ENCODE peak calls at places on chromosome 16, in five cellular contexts. One of them, this sample, is unnamed.

GRCh38 chr16:2846511-2847310 is 11.3 kb downstream of the PRSS22 start:
- DNase-seq in AG04450: peak
- DNase-seq in cardiac fibroblast: peak
- DNase-seq in GM12864: no peak
- DNase-seq in coronary artery: no peak
- DNase-seq in this sample: peak

GRCh38 chr16:58661199-58661830 is 23.3 kb downstream of the SLC38A7 start:
- DNase-seq in AG04450: peak
- DNase-seq in cardiac fibroblast: peak
- DNase-seq in GM12864: no peak
- DNase-seq in coronary artery: no peak
- DNase-seq in this sample: peak

GRCh38 chr16:84528317-84528716 is 23.9 kb upstream of the MEAK7 start:
- DNase-seq in AG04450: no peak
- DNase-seq in cardiac fibroblast: no peak
- DNase-seq in GM12864: no peak
- DNase-seq in coronary artery: no peak
- DNase-seq in this sample: no peak

GRCh38 chr16:2950773-2951172 is 13.3 kb upstream of the KREMEN2 start:
- DNase-seq in AG04450: no peak
- DNase-seq in cardiac fibroblast: no peak
- DNase-seq in GM12864: no peak
- DNase-seq in coronary artery: no peak
- DNase-seq in this sample: no peak

GRCh38 chr16:1532081-1532760 is 1.2 kb upstream of the TMEM204 start:
- DNase-seq in AG04450: no peak
- DNase-seq in cardiac fibroblast: peak
- DNase-seq in GM12864: no peak
- DNase-seq in coronary artery: peak
- DNase-seq in this sample: peak

GRCh38 chr16:86075839-86076440 is 177.0 kb downstream of the IRF8 start:
- DNase-seq in AG04450: no peak
- DNase-seq in cardiac fibroblast: no peak
- DNase-seq in GM12864: no peak
- DNase-seq in coronary artery: no peak
- DNase-seq in this sample: no peak

GRCh38 chr16:2776500-2777139 is 460 bp downstream of the ELOB start:
- DNase-seq in AG04450: no peak
- DNase-seq in cardiac fibroblast: no peak
- DNase-seq in GM12864: no peak
- DNase-seq in coronary artery: no peak
- DNase-seq in this sample: no peak

GRCh38 chr16:68126395-68126794 is 41.2 kb downstream of the NFATC3 start:
- DNase-seq in AG04450: no peak
- DNase-seq in cardiac fibroblast: no peak
- DNase-seq in GM12864: peak
- DNase-seq in coronary artery: no peak
- DNase-seq in this sample: peak

GRCh38 chr16:57412584-57412983 is 8.0 kb downstream of the CCL17 start:
- DNase-seq in AG04450: no peak
- DNase-seq in cardiac fibroblast: no peak
- DNase-seq in GM12864: no peak
- DNase-seq in coronary artery: no peak
- DNase-seq in this sample: no peak

GRCh38 chr16:4111748-4112696 is 4.2 kb downstream of the ADCY9 start:
- DNase-seq in AG04450: no peak
- DNase-seq in cardiac fibroblast: peak
- DNase-seq in GM12864: no peak
- DNase-seq in coronary artery: no peak
- DNase-seq in this sample: peak

GRCh38 chr16:4114257-4115208 is 1.7 kb downstream of the ADCY9 start:
- DNase-seq in AG04450: no peak
- DNase-seq in cardiac fibroblast: no peak
- DNase-seq in GM12864: no peak
- DNase-seq in coronary artery: no peak
- DNase-seq in this sample: peak

GRCh38 chr16:4115209-4115940 is 867 bp downstream of the ADCY9 start:
- DNase-seq in AG04450: peak
- DNase-seq in cardiac fibroblast: peak
- DNase-seq in GM12864: no peak
- DNase-seq in coronary artery: peak
- DNase-seq in this sample: peak

GRCh38 chr16:4115941-4116327 is 308 bp downstream of the ADCY9 start:
- DNase-seq in AG04450: no peak
- DNase-seq in cardiac fibroblast: no peak
- DNase-seq in GM12864: no peak
- DNase-seq in coronary artery: no peak
- DNase-seq in this sample: no peak

DNA sequence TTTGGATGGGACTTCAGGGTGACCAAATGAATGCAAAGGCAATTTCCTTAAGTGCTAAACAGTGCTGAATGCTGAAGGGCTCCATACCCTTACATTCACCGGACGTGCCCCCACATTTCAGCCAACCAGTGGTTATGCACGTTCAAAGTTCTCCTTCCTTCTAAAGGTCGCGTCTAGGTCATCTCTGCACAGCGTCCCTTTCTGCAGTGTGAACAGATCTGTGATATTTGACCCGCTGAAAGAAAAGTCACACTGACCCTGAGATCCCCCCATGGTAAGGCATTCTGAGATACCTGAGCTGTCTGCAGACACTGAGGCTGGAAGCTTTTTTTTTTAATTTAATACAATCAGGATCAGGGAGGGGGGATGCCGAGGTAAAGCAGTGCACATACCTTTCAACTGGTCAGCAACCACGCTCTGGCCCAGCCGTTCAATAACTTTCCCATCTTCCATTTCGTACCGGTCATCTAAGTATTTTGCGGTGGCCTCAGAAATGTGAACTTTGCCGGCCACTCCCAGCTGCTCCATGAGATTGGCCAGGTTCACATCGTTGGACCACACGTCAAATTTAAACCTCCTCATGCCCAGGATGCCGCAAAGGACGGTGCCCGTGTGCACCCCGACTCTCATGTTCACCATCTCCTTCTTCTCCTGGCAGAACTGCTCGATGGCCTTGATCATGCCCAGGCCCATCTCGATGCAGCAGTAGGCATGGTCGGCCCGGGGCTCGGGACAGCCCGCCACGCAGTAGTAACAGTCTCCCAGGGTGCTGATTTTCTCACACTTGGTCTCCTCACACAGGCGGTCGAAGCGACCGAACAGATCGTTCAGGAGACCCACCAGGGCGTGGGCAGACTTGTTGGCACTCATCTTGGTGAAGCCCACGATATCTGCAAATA is 2.6 kb downstream of the ADCY9 start:
- DNase-seq in AG04450: no peak
- DNase-seq in cardiac fibroblast: no peak
- DNase-seq in GM12864: no peak
- DNase-seq in coronary artery: no peak
- DNase-seq in this sample: no peak
- H3K4me3 ChIP-seq in AG04450: peak
- H3K4me3 ChIP-seq in cardiac fibroblast: peak
- H3K4me3 ChIP-seq in GM12864: no peak
- H3K4me3 ChIP-seq in coronary artery: peak
- H3K4me3 ChIP-seq in this sample: peak

GRCh38 chr16:73217654-73218053 is 169.7 kb upstream of the ZFHX3 start:
- DNase-seq in AG04450: no peak
- DNase-seq in cardiac fibroblast: no peak
- DNase-seq in GM12864: no peak
- DNase-seq in coronary artery: no peak
- DNase-seq in this sample: no peak
- TF ChIP-seq CTCF in AG04450: peak
- TF ChIP-seq CTCF in cardiac fibroblast: no peak
- TF ChIP-seq CTCF in GM12864: peak
- TF ChIP-seq CTCF in coronary artery: no peak
- TF ChIP-seq CTCF in this sample: peak

DNA sequence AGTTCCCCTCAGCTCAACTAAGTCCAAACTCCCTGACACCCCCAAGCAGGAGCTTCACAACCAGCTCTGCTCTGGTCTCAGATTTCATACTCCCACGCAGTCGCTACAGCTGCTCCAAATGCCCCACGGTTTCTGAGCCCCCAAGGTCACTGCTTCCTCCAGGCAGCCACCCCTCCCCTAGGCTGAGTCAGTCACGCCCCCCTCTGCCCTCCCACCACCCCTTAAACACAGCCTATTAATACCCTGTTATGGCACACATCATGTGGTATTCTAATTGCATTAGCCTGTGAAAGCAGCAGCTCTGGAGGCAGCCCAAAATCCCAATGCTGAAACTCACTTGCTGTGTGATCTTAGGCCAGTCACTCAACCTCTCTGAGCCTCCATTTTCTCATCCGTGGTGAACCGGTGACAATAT is 51.5 kb downstream of the GSG1L start:
- DNase-seq in AG04450: peak
- DNase-seq in cardiac fibroblast: peak
- DNase-seq in GM12864: no peak
- DNase-seq in coronary artery: no peak
- DNase-seq in this sample: peak
- H3K4me3 ChIP-seq in AG04450: no peak
- H3K4me3 ChIP-seq in cardiac fibroblast: no peak
- H3K4me3 ChIP-seq in GM12864: no peak
- H3K4me3 ChIP-seq in coronary artery: no peak
- H3K4me3 ChIP-seq in this sample: no peak

DNA sequence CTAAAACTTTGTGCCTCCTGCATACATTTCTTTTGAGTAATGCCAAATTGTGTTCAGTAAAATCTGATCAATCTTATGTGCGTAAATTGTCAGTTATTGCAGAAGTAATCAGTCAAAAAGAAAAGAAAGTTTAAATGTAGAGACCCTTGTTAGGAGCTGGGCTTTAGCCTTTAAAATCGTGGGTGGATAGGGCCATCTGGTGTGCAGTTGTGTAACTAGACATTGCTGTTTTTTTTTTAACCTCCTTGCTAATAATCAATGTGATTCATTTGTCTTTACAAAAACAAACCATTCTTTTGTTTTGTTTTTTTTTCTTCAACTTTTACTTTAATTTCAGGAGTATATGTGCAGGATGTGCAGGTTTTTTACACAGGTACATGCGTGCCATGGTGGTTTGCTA is 5.3 kb upstream of the WWOX start:
- DNase-seq in AG04450: no peak
- DNase-seq in cardiac fibroblast: no peak
- DNase-seq in GM12864: no peak
- DNase-seq in coronary artery: no peak
- DNase-seq in this sample: peak
- TF ChIP-seq CTCF in AG04450: peak
- TF ChIP-seq CTCF in cardiac fibroblast: no peak
- TF ChIP-seq CTCF in GM12864: no peak
- TF ChIP-seq CTCF in coronary artery: no peak
- TF ChIP-seq CTCF in this sample: peak

GRCh38 chr16:81443688-81444447 is 740 bp upstream of the CMIP start:
- DNase-seq in AG04450: no peak
- DNase-seq in cardiac fibroblast: no peak
- DNase-seq in GM12864: no peak
- DNase-seq in coronary artery: no peak
- DNase-seq in this sample: no peak
- H3K4me3 ChIP-seq in AG04450: peak
- H3K4me3 ChIP-seq in cardiac fibroblast: peak
- H3K4me3 ChIP-seq in GM12864: peak
- H3K4me3 ChIP-seq in coronary artery: peak
- H3K4me3 ChIP-seq in this sample: peak

GRCh38 chr16:48999508-48999907 is 282.1 kb downstream of the CBLN1 start:
- DNase-seq in AG04450: no peak
- DNase-seq in cardiac fibroblast: no peak
- DNase-seq in GM12864: no peak
- DNase-seq in coronary artery: peak
- DNase-seq in this sample: no peak

GRCh38 chr16:49000594-49000993 is 281.0 kb downstream of the CBLN1 start:
- DNase-seq in AG04450: no peak
- DNase-seq in cardiac fibroblast: no peak
- DNase-seq in GM12864: no peak
- DNase-seq in coronary artery: peak
- DNase-seq in this sample: no peak

GRCh38 chr16:48997946-48998345 is 283.7 kb downstream of the CBLN1 start:
- DNase-seq in AG04450: no peak
- DNase-seq in cardiac fibroblast: no peak
- DNase-seq in GM12864: no peak
- DNase-seq in coronary artery: no peak
- DNase-seq in this sample: no peak

GRCh38 chr16:48997081-48997615 is 284.5 kb downstream of the CBLN1 start:
- DNase-seq in AG04450: no peak
- DNase-seq in cardiac fibroblast: no peak
- DNase-seq in GM12864: no peak
- DNase-seq in coronary artery: no peak
- DNase-seq in this sample: no peak

GRCh38 chr16:48999034-48999433 is 282.6 kb downstream of the CBLN1 start:
- DNase-seq in AG04450: no peak
- DNase-seq in cardiac fibroblast: no peak
- DNase-seq in GM12864: no peak
- DNase-seq in coronary artery: peak
- DNase-seq in this sample: no peak
- TF ChIP-seq CTCF in AG04450: no peak
- TF ChIP-seq CTCF in cardiac fibroblast: no peak
- TF ChIP-seq CTCF in GM12864: no peak
- TF ChIP-seq CTCF in coronary artery: no peak
- TF ChIP-seq CTCF in this sample: no peak

DNA sequence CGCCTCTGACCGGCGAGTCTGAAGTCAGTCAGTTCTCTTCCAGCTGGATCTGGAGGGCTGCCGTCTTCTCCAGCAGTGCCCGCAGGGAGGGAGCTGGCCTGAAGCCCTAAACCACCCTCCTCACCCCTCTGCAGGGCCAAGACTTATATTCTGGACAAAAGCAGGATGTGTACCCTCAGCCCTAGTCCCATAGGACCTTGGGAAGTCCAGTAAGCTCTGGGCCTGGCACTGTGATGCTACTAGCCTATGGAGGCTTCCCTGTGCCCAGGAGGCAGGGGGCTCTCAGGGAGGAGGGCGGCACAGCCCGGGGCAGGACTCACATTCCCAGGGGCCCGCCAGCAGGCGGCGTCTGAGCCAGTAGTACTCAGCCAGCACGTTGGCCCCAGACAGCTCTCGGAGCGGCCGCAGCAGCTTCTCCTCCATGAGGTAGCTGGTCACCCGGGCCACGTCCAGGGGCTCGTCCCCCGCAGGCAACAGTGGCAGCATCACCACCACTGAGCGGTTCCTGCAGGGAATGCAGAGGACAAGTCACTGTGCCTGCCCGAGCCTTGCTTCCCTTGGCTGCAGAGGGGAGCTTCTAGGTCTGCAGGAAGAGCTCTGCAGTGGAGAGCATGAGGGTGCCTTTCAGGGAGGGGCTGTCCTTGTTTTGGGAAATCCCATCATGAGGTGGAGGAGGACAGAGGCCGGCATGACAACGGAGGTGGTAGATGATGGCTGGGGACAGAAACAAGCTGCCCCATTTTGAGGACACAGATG is 41.7 kb downstream of the RMI2 start:
- DNase-seq in AG04450: no peak
- DNase-seq in cardiac fibroblast: peak
- DNase-seq in GM12864: no peak
- DNase-seq in coronary artery: no peak
- DNase-seq in this sample: no peak
- H3K4me3 ChIP-seq in AG04450: no peak
- H3K4me3 ChIP-seq in cardiac fibroblast: no peak
- H3K4me3 ChIP-seq in GM12864: no peak
- H3K4me3 ChIP-seq in coronary artery: peak
- H3K4me3 ChIP-seq in this sample: no peak